ENCODE peak calls at places on chromosomes 5 and 9, in seven cellular contexts. One of them, this sample, is unnamed.

GRCh38 chr9:89820337-89820736 is 215.5 kb downstream of the GADD45G start:
- DNase-seq in fibroblast of mammary gland: no peak
- DNase-seq in breast epithelium: no peak
- DNase-seq in SHP77: no peak
- DNase-seq in psoas muscle: no peak
- DNase-seq in endothelial cell of umbilical vein: no peak
- DNase-seq in HFFc6: no peak
- DNase-seq in this sample: no peak

GRCh38 chr9:117188394-117188793 is 226.5 kb downstream of the ASTN2 start:
- DNase-seq in HFFc6: no peak
- DNase-seq in breast epithelium: no peak
- DNase-seq in endothelial cell of umbilical vein: no peak
- DNase-seq in SHP77: no peak
- DNase-seq in psoas muscle: no peak
- DNase-seq in fibroblast of mammary gland: no peak
- DNase-seq in this sample: no peak

GRCh38 chr5:138352722-138353549 is 451 bp downstream of the KDM3B start:
- DNase-seq in SHP77: no peak
- DNase-seq in endothelial cell of umbilical vein: peak
- DNase-seq in HFFc6: peak
- DNase-seq in psoas muscle: peak
- DNase-seq in fibroblast of mammary gland: peak
- DNase-seq in breast epithelium: peak
- DNase-seq in this sample: no peak

GRCh38 chr9:113220467-113221002 is 542 bp downstream of the FKBP15 start:
- DNase-seq in endothelial cell of umbilical vein: no peak
- DNase-seq in breast epithelium: no peak
- DNase-seq in fibroblast of mammary gland: no peak
- DNase-seq in SHP77: no peak
- DNase-seq in psoas muscle: no peak
- DNase-seq in HFFc6: no peak
- DNase-seq in this sample: no peak

GRCh38 chr9:124084087-124084486 is 72.5 kb downstream of the LHX2 start:
- DNase-seq in psoas muscle: no peak
- DNase-seq in endothelial cell of umbilical vein: no peak
- DNase-seq in HFFc6: no peak
- DNase-seq in SHP77: no peak
- DNase-seq in breast epithelium: no peak
- DNase-seq in fibroblast of mammary gland: no peak
- DNase-seq in this sample: no peak

GRCh38 chr9:105280730-105281129 is 36.3 kb downstream of the SLC44A1 start:
- DNase-seq in fibroblast of mammary gland: peak
- DNase-seq in SHP77: no peak
- DNase-seq in psoas muscle: no peak
- DNase-seq in HFFc6: peak
- DNase-seq in breast epithelium: no peak
- DNase-seq in endothelial cell of umbilical vein: no peak
- DNase-seq in this sample: no peak

GRCh38 chr5:149605998-149606721 is 24.9 kb downstream of the ARHGEF37 start:
- DNase-seq in HFFc6: peak
- DNase-seq in endothelial cell of umbilical vein: no peak
- DNase-seq in psoas muscle: peak
- DNase-seq in SHP77: no peak
- DNase-seq in breast epithelium: no peak
- DNase-seq in fibroblast of mammary gland: peak
- DNase-seq in this sample: no peak

GRCh38 chr5:54832066-54832465 is 153.3 kb downstream of the ESM1 start:
- DNase-seq in SHP77: no peak
- DNase-seq in endothelial cell of umbilical vein: no peak
- DNase-seq in breast epithelium: no peak
- DNase-seq in psoas muscle: no peak
- DNase-seq in HFFc6: peak
- DNase-seq in fibroblast of mammary gland: peak
- DNase-seq in this sample: no peak

GRCh38 chr9:134024393-134024792 is 888 bp upstream of the BRD3OS start:
- DNase-seq in psoas muscle: no peak
- DNase-seq in HFFc6: no peak
- DNase-seq in endothelial cell of umbilical vein: peak
- DNase-seq in SHP77: no peak
- DNase-seq in fibroblast of mammary gland: no peak
- DNase-seq in breast epithelium: no peak
- DNase-seq in this sample: no peak

GRCh38 chr5:146218163-146218562 is 14.8 kb downstream of the RBM27 start:
- DNase-seq in psoas muscle: no peak
- DNase-seq in endothelial cell of umbilical vein: no peak
- DNase-seq in HFFc6: no peak
- DNase-seq in breast epithelium: no peak
- DNase-seq in SHP77: no peak
- DNase-seq in fibroblast of mammary gland: no peak
- DNase-seq in this sample: no peak

GRCh38 chr5:174560861-174561260 is 163.5 kb upstream of the MSX2 start:
- DNase-seq in SHP77: no peak
- DNase-seq in psoas muscle: no peak
- DNase-seq in fibroblast of mammary gland: no peak
- DNase-seq in endothelial cell of umbilical vein: no peak
- DNase-seq in breast epithelium: no peak
- DNase-seq in HFFc6: no peak
- DNase-seq in this sample: no peak

GRCh38 chr5:177427919-177428573 is 1.6 kb downstream of the GRK6 start:
- DNase-seq in SHP77: no peak
- DNase-seq in HFFc6: no peak
- DNase-seq in fibroblast of mammary gland: no peak
- DNase-seq in endothelial cell of umbilical vein: no peak
- DNase-seq in psoas muscle: peak
- DNase-seq in breast epithelium: no peak
- DNase-seq in this sample: no peak

GRCh38 chr5:75707911-75708509 is 9.2 kb downstream of the POC5 start:
- DNase-seq in fibroblast of mammary gland: peak
- DNase-seq in HFFc6: peak
- DNase-seq in SHP77: no peak
- DNase-seq in breast epithelium: no peak
- DNase-seq in psoas muscle: no peak
- DNase-seq in endothelial cell of umbilical vein: no peak
- DNase-seq in this sample: no peak

GRCh38 chr5:76754765-76755164 is 38.8 kb downstream of the F2R start:
- DNase-seq in psoas muscle: no peak
- DNase-seq in HFFc6: no peak
- DNase-seq in fibroblast of mammary gland: no peak
- DNase-seq in endothelial cell of umbilical vein: no peak
- DNase-seq in breast epithelium: no peak
- DNase-seq in SHP77: no peak
- DNase-seq in this sample: no peak

GRCh38 chr5:169702726-169703481 is 65.8 kb downstream of the DOCK2 start:
- DNase-seq in HFFc6: no peak
- DNase-seq in SHP77: no peak
- DNase-seq in psoas muscle: no peak
- DNase-seq in breast epithelium: no peak
- DNase-seq in fibroblast of mammary gland: peak
- DNase-seq in endothelial cell of umbilical vein: peak
- DNase-seq in this sample: no peak

GRCh38 chr9:126844085-126844484 is 16.4 kb upstream of the ZBTB34 start:
- DNase-seq in HFFc6: peak
- DNase-seq in endothelial cell of umbilical vein: peak
- DNase-seq in fibroblast of mammary gland: peak
- DNase-seq in breast epithelium: no peak
- DNase-seq in SHP77: no peak
- DNase-seq in psoas muscle: no peak
- DNase-seq in this sample: peak

GRCh38 chr9:79477241-79477830 is 94.4 kb upstream of the TLE4 start:
- DNase-seq in breast epithelium: no peak
- DNase-seq in psoas muscle: no peak
- DNase-seq in HFFc6: no peak
- DNase-seq in endothelial cell of umbilical vein: no peak
- DNase-seq in SHP77: no peak
- DNase-seq in fibroblast of mammary gland: no peak
- DNase-seq in this sample: no peak

GRCh38 chr5:54135042-54135441 is 175.3 kb downstream of the ARL15 start:
- DNase-seq in fibroblast of mammary gland: peak
- DNase-seq in psoas muscle: no peak
- DNase-seq in endothelial cell of umbilical vein: no peak
- DNase-seq in SHP77: no peak
- DNase-seq in breast epithelium: no peak
- DNase-seq in HFFc6: no peak
- DNase-seq in this sample: no peak

GRCh38 chr5:52702877-52703276 is 84.8 kb upstream of the ITGA1 start:
- DNase-seq in breast epithelium: no peak
- DNase-seq in fibroblast of mammary gland: no peak
- DNase-seq in endothelial cell of umbilical vein: peak
- DNase-seq in HFFc6: no peak
- DNase-seq in SHP77: no peak
- DNase-seq in psoas muscle: no peak
- DNase-seq in this sample: no peak

GRCh38 chr9:114081441-114082016 is 3.4 kb upstream of the AMBP start:
- DNase-seq in HFFc6: no peak
- DNase-seq in endothelial cell of umbilical vein: no peak
- DNase-seq in fibroblast of mammary gland: no peak
- DNase-seq in breast epithelium: no peak
- DNase-seq in SHP77: no peak
- DNase-seq in psoas muscle: no peak
- DNase-seq in this sample: no peak

GRCh38 chr9:91176426-91176825 is 185.3 kb downstream of the AUH start:
- DNase-seq in fibroblast of mammary gland: no peak
- DNase-seq in endothelial cell of umbilical vein: no peak
- DNase-seq in SHP77: no peak
- DNase-seq in psoas muscle: no peak
- DNase-seq in HFFc6: no peak
- DNase-seq in breast epithelium: peak
- DNase-seq in this sample: no peak

GRCh38 chr9:127783111-127783621 is 2.7 kb upstream of the CDK9 start:
- DNase-seq in psoas muscle: peak
- DNase-seq in breast epithelium: peak
- DNase-seq in HFFc6: no peak
- DNase-seq in fibroblast of mammary gland: no peak
- DNase-seq in SHP77: no peak
- DNase-seq in endothelial cell of umbilical vein: peak
- DNase-seq in this sample: no peak

GRCh38 chr9:89497181-89497963 is 541 bp downstream of the SEMA4D start:
- DNase-seq in psoas muscle: no peak
- DNase-seq in HFFc6: no peak
- DNase-seq in endothelial cell of umbilical vein: no peak
- DNase-seq in breast epithelium: no peak
- DNase-seq in SHP77: no peak
- DNase-seq in fibroblast of mammary gland: no peak
- DNase-seq in this sample: no peak

GRCh38 chr5:23139338-23140171 is 286.4 kb upstream of the CDH12 start:
- DNase-seq in fibroblast of mammary gland: peak
- DNase-seq in psoas muscle: no peak
- DNase-seq in endothelial cell of umbilical vein: peak
- DNase-seq in breast epithelium: no peak
- DNase-seq in HFFc6: no peak
- DNase-seq in SHP77: peak
- DNase-seq in this sample: no peak

This sample was measured in pulmonary artery endothelial cell.